ENCODE peak calls at places on chromosome 18, in five cellular contexts. M is cardiac fibroblast, N is lower lobe of right lung, W is heart right ventricle, A is transverse colon. Z is an unnamed sample.

GRCh38 chr18:68402784-68403183 is 312.1 kb downstream of the TMX3 start:
- DNase-seq in M (no peak), N (no peak), W (no peak), A (no peak), Z (no peak)

GRCh38 chr18:4058179-4058578 is 396.9 kb downstream of the DLGAP1 start:
- DNase-seq in M (no peak), N (no peak), W (no peak), A (no peak), Z (no peak)

GRCh38 chr18:70523798-70524182 is 234.9 kb downstream of the SOCS6 start:
- DNase-seq in M (no peak), N (no peak), W (no peak), A (no peak), Z (no peak)

GRCh38 chr18:47191956-47192355 is 15.8 kb upstream of the IER3IP1 start:
- DNase-seq in M (peak), N (no peak), W (no peak), A (no peak), Z (peak)

GRCh38 chr18:43662657-43663056 is 385.4 kb upstream of the SYT4 start:
- DNase-seq in M (peak), N (no peak), W (no peak), A (no peak), Z (peak)

GRCh38 chr18:78753240-78753639 is 226.4 kb upstream of the SALL3 start:
- DNase-seq in M (no peak), N (no peak), W (no peak), A (no peak), Z (no peak)

GRCh38 chr18:62584241-62585120 is 61.7 kb downstream of the ZCCHC2 start:
- DNase-seq in M (peak), N (peak), W (peak), A (peak), Z (peak)

GRCh38 chr18:66513996-66514395 is 89.9 kb downstream of the CDH19 start:
- DNase-seq in M (peak), N (no peak), W (no peak), A (no peak), Z (no peak)

GRCh38 chr18:33804258-33804657 is 226.2 kb downstream of the ASXL3 start:
- DNase-seq in M (peak), N (no peak), W (no peak), A (no peak), Z (peak)

GRCh38 chr18:73677458-73677857 is 470.2 kb downstream of the FBXO15 start:
- DNase-seq in M (peak), N (no peak), W (no peak), A (no peak), Z (no peak)

GRCh38 chr18:13318644-13319501 is 100.3 kb downstream of the LDLRAD4 start:
- DNase-seq in M (no peak), N (no peak), W (no peak), A (no peak), Z (no peak)

GRCh38 chr18:5772271-5772670 is 123.1 kb downstream of the TMEM200C start:
- DNase-seq in M (no peak), N (no peak), W (no peak), A (no peak), Z (peak)

GRCh38 chr18:64271264-64271663 is 122.4 kb upstream of the LINC00305 start:
- DNase-seq in M (no peak), N (no peak), W (no peak), A (no peak), Z (no peak)

GRCh38 chr18:58207520-58208152 is 163.6 kb downstream of the NEDD4L start:
- DNase-seq in M (no peak), N (no peak), W (no peak), A (no peak), Z (no peak)

GRCh38 chr18:48137354-48138208 is 207.1 kb upstream of the SMAD2 start:
- DNase-seq in M (no peak), N (no peak), W (no peak), A (peak), Z (no peak)

GRCh38 chr18:48680871-48681270 is 142.0 kb downstream of the CTIF start:
- DNase-seq in M (peak), N (peak), W (peak), A (no peak), Z (no peak)

GRCh38 chr18:58303363-58303762 is 259.3 kb downstream of the NEDD4L start:
- DNase-seq in M (peak), N (no peak), W (no peak), A (no peak), Z (no peak)

GRCh38 chr18:49959176-49959575 is 145.8 kb upstream of the ACAA2 start:
- DNase-seq in M (no peak), N (no peak), W (no peak), A (no peak), Z (no peak)

GRCh38 chr18:78926243-78926615 is 53.4 kb upstream of the SALL3 start:
- DNase-seq in M (no peak), N (no peak), W (no peak), A (no peak), Z (no peak)

GRCh38 chr18:23126352-23127056 is 8.8 kb upstream of the CABLES1 start:
- DNase-seq in M (no peak), N (no peak), W (no peak), A (peak), Z (no peak)

GRCh38 chr18:9506046-9506792 is 30.9 kb downstream of the RALBP1 start:
- DNase-seq in M (no peak), N (no peak), W (peak), A (peak), Z (no peak)

GRCh38 chr18:26646897-26647296 is 98.5 kb upstream of the KCTD1 start:
- DNase-seq in M (no peak), N (no peak), W (no peak), A (no peak), Z (no peak)

GRCh38 chr18:50704541-50704940 is 115.3 kb downstream of the MRO start:
- DNase-seq in M (no peak), N (no peak), W (no peak), A (no peak), Z (no peak)

GRCh38 chr18:245282-245847 is 22.5 kb downstream of the THOC1 start:
- DNase-seq in M (no peak), N (no peak), W (no peak), A (no peak), Z (no peak)

GRCh38 chr18:59821983-59822382 is 77.8 kb upstream of the PMAIP1 start:
- DNase-seq in M (peak), N (no peak), W (no peak), A (no peak), Z (peak)

GRCh38 chr18:51988277-51988676 is 351.7 kb upstream of the DCC start:
- DNase-seq in M (no peak), N (no peak), W (no peak), A (no peak), Z (no peak)

GRCh38 chr18:7626922-7627440 is 59.9 kb downstream of the PTPRM start:
- DNase-seq in M (peak), N (no peak), W (peak), A (no peak), Z (peak)

GRCh38 chr18:74078257-74078656 is 69.4 kb downstream of the FBXO15 start:
- DNase-seq in M (no peak), N (no peak), W (no peak), A (no peak), Z (no peak)

GRCh38 chr18:62085766-62086165 is 101.1 kb downstream of the PIGN start:
- DNase-seq in M (peak), N (no peak), W (no peak), A (no peak), Z (peak)

GRCh38 chr18:49656098-49656591 is 94.3 kb downstream of the LIPG start:
- DNase-seq in M (peak), N (no peak), W (no peak), A (no peak), Z (peak)

GRCh38 chr18:46060359-46060841 is 11.7 kb downstream of the PSTPIP2 start:
- DNase-seq in M (no peak), N (no peak), W (no peak), A (no peak), Z (no peak)

GRCh38 chr18:46051731-46052461 is 20.2 kb downstream of the PSTPIP2 start:
- DNase-seq in M (peak), N (no peak), W (no peak), A (no peak), Z (peak)

GRCh38 chr18:46053368-46054095 is 18.5 kb downstream of the PSTPIP2 start:
- DNase-seq in M (no peak), N (no peak), W (no peak), A (no peak), Z (peak)

GRCh38 chr18:46054956-46055831 is 16.9 kb downstream of the PSTPIP2 start:
- DNase-seq in M (peak), N (no peak), W (no peak), A (no peak), Z (no peak)

DNA sequence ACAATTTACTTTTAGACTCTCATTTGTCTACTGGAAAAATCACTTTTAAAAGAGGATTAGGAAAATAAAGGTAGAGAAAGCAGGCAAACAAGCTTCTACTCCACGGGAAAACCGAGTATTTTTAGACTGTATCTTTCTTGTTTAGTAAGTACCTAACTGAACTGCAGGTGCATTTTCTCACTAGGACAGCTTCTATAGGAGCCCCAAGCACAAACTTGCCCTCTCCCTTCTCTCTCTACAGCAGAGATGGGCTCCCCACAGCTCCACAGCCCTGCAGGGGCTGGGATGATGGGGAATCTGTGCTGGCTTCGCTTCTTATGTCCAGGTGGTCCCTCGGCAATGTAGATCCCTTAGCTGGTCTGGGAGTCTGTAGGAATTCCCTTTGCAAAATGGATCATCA is 16.2 kb downstream of the PSTPIP2 start:
- DNase-seq in M (no peak), N (no peak), W (no peak), A (no peak), Z (no peak)
- H3K4me3 ChIP-seq in M (no peak), N (no peak), W (no peak), A (no peak), Z (no peak)

DNA sequence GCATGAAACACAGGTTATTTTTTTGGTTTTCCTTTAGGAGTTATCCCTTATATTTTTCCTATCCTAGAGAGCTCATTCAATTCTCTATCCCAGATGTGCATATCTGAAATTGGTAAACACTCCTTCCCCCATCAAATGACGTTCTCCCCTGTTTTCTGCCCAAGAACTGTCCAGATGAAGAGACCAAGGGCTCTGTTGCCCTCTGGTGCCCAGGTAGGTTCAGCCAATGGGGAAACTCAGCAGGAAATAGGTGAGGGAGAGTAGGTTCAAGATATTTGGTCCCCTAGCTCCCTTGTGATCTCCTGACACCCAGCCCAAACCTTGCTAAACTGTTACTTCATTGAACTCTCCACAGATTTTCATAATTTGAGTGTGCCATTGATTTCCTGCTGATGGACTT is 14.1 kb upstream of the INO80C start:
- DNase-seq in M (no peak), N (no peak), W (no peak), A (no peak), Z (no peak)
- TF ChIP-seq CTCF in M (no peak), N (no peak), W (no peak), A (no peak), Z (no peak)

DNA sequence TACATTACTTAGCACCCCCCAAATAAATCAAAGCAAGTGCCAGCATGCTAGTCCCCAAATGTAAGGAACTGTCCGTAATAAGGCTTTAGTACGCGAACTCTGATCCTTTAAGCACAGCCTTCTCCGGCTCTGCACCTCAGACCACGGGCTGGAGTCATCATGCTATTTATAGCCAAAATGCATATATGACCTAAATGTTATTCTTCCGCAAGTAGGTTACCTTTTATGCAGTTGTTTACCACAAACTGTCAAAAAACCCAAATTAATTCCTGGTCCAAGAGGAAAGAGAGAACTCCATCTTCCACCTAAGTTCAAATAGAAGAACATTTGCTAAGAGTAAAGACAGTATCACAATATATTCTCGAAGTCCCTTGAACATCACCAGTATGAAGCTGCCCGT is 42.7 kb downstream of the ZNF516 start:
- DNase-seq in M (peak), N (peak), W (no peak), A (no peak), Z (peak)
- H3K4me3 ChIP-seq in M (no peak), N (no peak), W (no peak), A (peak), Z (no peak)

DNA sequence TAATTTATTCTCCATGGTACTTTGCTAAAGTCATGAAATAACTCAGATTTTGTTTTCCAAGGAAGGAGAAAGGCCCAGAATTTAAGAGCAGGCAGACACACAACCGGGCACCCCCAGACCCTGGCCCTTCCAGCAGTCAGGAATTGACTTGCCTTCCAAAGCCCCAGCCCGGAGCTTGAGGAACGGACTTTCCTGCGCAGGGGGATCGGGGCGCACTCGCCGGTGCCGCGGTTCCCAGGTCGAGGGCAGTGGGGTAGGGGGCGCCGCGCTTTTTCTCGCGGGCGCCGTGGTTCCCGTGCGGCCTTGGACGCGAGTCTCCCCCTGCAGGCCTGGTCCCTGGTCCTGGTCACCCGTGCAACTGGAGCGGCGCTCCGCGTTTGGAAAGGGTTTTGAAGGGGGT is 1.2 kb downstream of the ZNF236 start:
- DNase-seq in M (no peak), N (peak), W (no peak), A (peak), Z (peak)
- TF ChIP-seq CTCF in M (no peak), N (no peak), W (peak), A (no peak), Z (peak)

GRCh38 chr18:75255113-75255512 is 44.5 kb downstream of the TSHZ1 start:
- DNase-seq in M (no peak), N (no peak), W (no peak), A (no peak), Z (no peak)

GRCh38 chr18:75253043-75253442 is 42.4 kb downstream of the TSHZ1 start:
- DNase-seq in M (no peak), N (no peak), W (no peak), A (no peak), Z (no peak)

GRCh38 chr18:75252136-75252535 is 41.5 kb downstream of the TSHZ1 start:
- DNase-seq in M (no peak), N (no peak), W (no peak), A (no peak), Z (peak)

GRCh38 chr18:75251466-75251865 is 40.9 kb downstream of the TSHZ1 start:
- DNase-seq in M (no peak), N (no peak), W (no peak), A (no peak), Z (no peak)

GRCh38 chr18:75253784-75254183 is 43.2 kb downstream of the TSHZ1 start:
- DNase-seq in M (peak), N (no peak), W (no peak), A (no peak), Z (peak)
- H3K4me3 ChIP-seq in M (no peak), N (no peak), W (no peak), A (no peak), Z (no peak)